ENCODE peak calls at places on chromosome 9, in six cellular contexts. Y is trophoblast cell, G is neuronal stem cell, A is mesenchymal stem cell, O is mesendoderm, J is H9. Z is an unnamed sample.
A peak's percentile ranks its signal among the peaks of the same experiment; 100 is the strongest.

GRCh38 chr9:97397220-97397619 is 14.7 kb upstream of the TDRD7 start:
- DNase-seq in Y (no peak), G (no peak), A (no peak), O (no peak), J (no peak), Z (no peak)

GRCh38 chr9:129259373-129259772 is 81.3 kb upstream of the IER5L start:
- DNase-seq in Y (no peak), G (no peak), A (no peak), O (no peak), J (no peak), Z (no peak)

GRCh38 chr9:38008168-38009034 is 60.6 kb downstream of the SHB start:
- DNase-seq in Y (peak; percentile 95), G (no peak), A (peak; percentile 93), O (peak; percentile 71), J (no peak), Z (peak; percentile 93)

GRCh38 chr9:95764490-95764889 is 111.0 kb upstream of the ERCC6L2 start:
- DNase-seq in Y (no peak), G (no peak), A (no peak), O (no peak), J (no peak), Z (peak; percentile 15)

GRCh38 chr9:134595014-134595413 is 46.6 kb upstream of the COL5A1 start:
- DNase-seq in Y (no peak), G (no peak), A (no peak), O (no peak), J (peak; percentile 22), Z (no peak)

GRCh38 chr9:135340726-135341475 is 138.7 kb upstream of the PPP1R26 start:
- DNase-seq in Y (no peak), G (no peak), A (no peak), O (no peak), J (no peak), Z (no peak)

GRCh38 chr9:88742483-88742882 is 207.5 kb downstream of the NXNL2 start:
- DNase-seq in Y (no peak), G (no peak), A (no peak), O (no peak), J (no peak), Z (peak; percentile 55)

GRCh38 chr9:116074658-116075057 is 78.9 kb upstream of the PAPPA start:
- DNase-seq in Y (no peak), G (no peak), A (no peak), O (no peak), J (no peak), Z (peak; percentile 74)

GRCh38 chr9:95081998-95082397 is 235.5 kb downstream of the FANCC start:
- DNase-seq in Y (no peak), G (no peak), A (no peak), O (no peak), J (no peak), Z (no peak)

GRCh38 chr9:36665921-36666429 is 93.3 kb downstream of the MELK start:
- DNase-seq in Y (no peak), G (no peak), A (peak; percentile 13), O (no peak), J (no peak), Z (peak; percentile 30)

GRCh38 chr9:112050544-112051475 is 124.3 kb downstream of the SUSD1 start:
- DNase-seq in Y (no peak), G (no peak), A (peak; percentile 93), O (no peak), J (no peak), Z (peak; percentile 97)

DNA sequence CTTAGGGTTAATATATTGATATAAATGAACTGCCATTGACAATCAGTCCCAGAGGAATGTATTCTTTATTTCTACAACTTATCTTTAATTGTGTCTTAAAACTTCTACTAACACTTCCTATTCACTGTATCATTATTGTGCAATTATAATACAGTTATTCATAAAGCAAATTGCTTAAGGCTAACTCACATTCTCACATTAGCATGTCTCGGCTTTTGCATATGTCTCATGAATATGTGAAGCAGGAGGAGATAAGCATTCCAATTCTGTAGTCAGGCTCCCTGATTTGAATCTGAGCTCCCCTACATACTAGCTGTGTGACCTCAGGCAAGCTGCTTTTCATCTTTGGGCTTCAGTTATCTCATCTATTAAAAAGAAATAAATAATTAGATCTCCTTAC is 45.4 kb downstream of the PLGRKT start:
- DNase-seq in Y (no peak), G (no peak), A (no peak), O (peak; percentile 37), J (no peak), Z (peak; percentile 13)
- H3K18ac ChIP-seq in Y (no peak overlapping the region), G (no peak overlapping the region), A (no peak overlapping the region), O (no peak overlapping the region), J (no peak overlapping the region), Z (no peak overlapping the region)

GRCh38 chr9:16013826-16014225 is 461.0 kb downstream of the CCDC171 start:
- DNase-seq in Y (peak; percentile 83), G (no peak), A (no peak), O (no peak), J (no peak), Z (no peak)

GRCh38 chr9:16013366-16013765 is 460.5 kb downstream of the CCDC171 start:
- DNase-seq in Y (peak; percentile 96), G (no peak), A (no peak), O (no peak), J (no peak), Z (no peak)

GRCh38 chr9:16010221-16010620 is 457.4 kb downstream of the CCDC171 start:
- DNase-seq in Y (peak; percentile 59), G (no peak), A (no peak), O (no peak), J (no peak), Z (peak; percentile 73)

DNA sequence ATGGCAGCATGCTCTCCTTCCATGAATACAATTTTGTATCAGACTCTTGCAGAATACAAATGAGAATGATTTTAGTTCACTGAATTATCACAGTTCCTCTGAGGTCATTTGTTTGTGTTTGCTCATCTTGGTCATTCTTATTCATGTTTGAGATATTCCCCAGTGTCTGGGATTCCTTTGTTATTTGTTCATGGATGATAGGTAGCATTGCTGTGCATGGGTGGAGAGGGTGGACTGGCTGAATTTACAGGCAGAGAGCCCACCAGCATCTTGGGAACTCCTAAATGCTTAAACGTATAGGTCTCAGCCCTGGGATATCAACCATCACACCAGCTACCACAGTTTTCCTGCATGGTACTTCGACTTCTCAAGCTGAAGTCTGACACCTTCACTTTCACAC is 459.8 kb downstream of the CCDC171 start:
- DNase-seq in Y (peak; percentile 86), G (no peak), A (peak; percentile 49), O (no peak), J (no peak), Z (peak; percentile 79)
- H3K18ac ChIP-seq in Y (no peak overlapping the region), G (no peak overlapping the region), A (peak overlapping the region; percentile 6), O (no peak overlapping the region), J (no peak overlapping the region), Z (peak overlapping the region; percentile 90)

DNA sequence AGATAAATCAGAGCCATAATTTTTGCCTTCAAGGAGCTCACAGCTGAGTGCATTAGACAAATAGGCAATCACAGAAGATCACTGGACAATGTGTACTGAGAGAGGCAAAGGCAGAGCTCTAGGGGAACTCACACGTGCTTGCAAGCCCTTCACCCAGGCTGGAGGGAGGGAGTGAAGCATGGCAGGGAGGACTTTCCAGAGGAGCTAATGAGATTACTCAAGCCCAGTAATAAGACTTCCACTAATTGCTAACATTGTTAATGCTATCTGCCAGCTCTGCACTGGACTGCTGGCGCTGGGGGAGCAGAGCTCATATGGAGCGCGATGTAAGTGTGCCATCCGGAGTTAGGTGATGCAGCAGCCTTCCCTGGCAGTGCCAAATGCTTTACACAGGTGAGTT is 408.4 kb downstream of the NTRK2 start:
- DNase-seq in Y (no peak), G (no peak), A (no peak), O (no peak), J (no peak), Z (no peak)
- H3K18ac ChIP-seq in Y (no peak overlapping the region), G (no peak overlapping the region), A (no peak overlapping the region), O (no peak overlapping the region), J (no peak overlapping the region), Z (no peak overlapping the region)

DNA sequence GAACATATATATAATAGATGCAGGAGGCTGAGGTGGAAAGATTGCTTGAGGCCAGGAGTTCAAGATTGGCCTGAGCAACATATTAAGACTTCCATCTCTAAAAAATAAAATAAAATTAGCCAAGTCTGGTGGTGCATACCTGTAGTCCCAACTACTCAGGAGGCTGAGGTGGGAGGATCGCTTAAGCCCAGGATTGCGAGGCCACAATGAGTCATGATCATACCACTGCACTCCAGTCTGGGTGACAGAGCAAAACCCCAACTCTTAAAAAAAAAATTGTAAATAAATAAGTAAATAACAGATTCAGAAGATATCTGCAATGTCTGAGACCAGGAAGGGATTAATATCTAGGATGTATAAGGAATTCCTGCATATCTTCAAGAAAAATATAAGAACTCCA is 19.4 kb downstream of the B4GALT1 start:
- DNase-seq in Y (no peak), G (no peak), A (no peak), O (no peak), J (no peak), Z (no peak)
- H3K18ac ChIP-seq in Y (no peak overlapping the region), G (no peak overlapping the region), A (no peak overlapping the region), O (no peak overlapping the region), J (no peak overlapping the region), Z (no peak overlapping the region)